ENCODE peak calls at places on chromosomes 7 and 10, in seven cellular contexts. J, D, L, K, B, F and U are unnamed samples.

GRCh38 chr7:977326-978048 is 2.1 kb upstream of the COX19 start:
- DNase-seq in J (no peak), D (peak; percentile 75), L (peak; percentile 46), K (no peak), B (no peak), F (no peak), U (no peak)

GRCh38 chr7:155804897-155805825 is 7.1 kb downstream of the SHH start:
- DNase-seq in J (peak; percentile 54), D (peak; percentile 62), L (peak; percentile 65), K (peak; percentile 38), B (no peak), F (no peak), U (peak; percentile 66)

GRCh38 chr7:102077081-102077480 is 209.6 kb upstream of the SH2B2 start:
- DNase-seq in J (no peak), D (no peak), L (no peak), K (peak; percentile 34), B (no peak), F (no peak), U (no peak)

GRCh38 chr10:19347592-19347991 is 299.0 kb downstream of the MALRD1 start:
- DNase-seq in J (no peak), D (peak; percentile 0), L (no peak), K (no peak), B (no peak), F (no peak), U (peak; percentile 1)

GRCh38 chr7:112708236-112708635 is 82.0 kb downstream of the TMEM168 start:
- DNase-seq in J (no peak), D (no peak), L (no peak), K (no peak), B (no peak), F (no peak), U (no peak)

GRCh38 chr7:94054130-94054529 is 50.0 kb upstream of the BET1 start:
- DNase-seq in J (no peak), D (no peak), L (no peak), K (no peak), B (no peak), F (no peak), U (no peak)

GRCh38 chr7:70893422-70893821 is 238.5 kb upstream of the GALNT17 start:
- DNase-seq in J (no peak), D (no peak), L (no peak), K (no peak), B (no peak), F (no peak), U (no peak)

GRCh38 chr10:111698711-111699110 is 484.9 kb downstream of the GPAM start:
- DNase-seq in J (no peak), D (no peak), L (no peak), K (no peak), B (no peak), F (no peak), U (no peak)

GRCh38 chr7:127840552-127840951 is 188.6 kb downstream of the SND1 start:
- DNase-seq in J (no peak), D (no peak), L (no peak), K (no peak), B (no peak), F (no peak), U (no peak)

GRCh38 chr7:77197135-77197534 is 2.5 kb downstream of the FGL2 start:
- DNase-seq in J (no peak), D (no peak), L (no peak), K (no peak), B (no peak), F (no peak), U (no peak)

GRCh38 chr7:77202544-77202976 is 2.9 kb upstream of the FGL2 start:
- DNase-seq in J (no peak), D (no peak), L (no peak), K (peak; percentile 91), B (no peak), F (no peak), U (peak; percentile 2)

GRCh38 chr7:77200542-77200941 is 923 bp upstream of the FGL2 start:
- DNase-seq in J (no peak), D (no peak), L (no peak), K (peak; percentile 16), B (no peak), F (no peak), U (no peak)

DNA sequence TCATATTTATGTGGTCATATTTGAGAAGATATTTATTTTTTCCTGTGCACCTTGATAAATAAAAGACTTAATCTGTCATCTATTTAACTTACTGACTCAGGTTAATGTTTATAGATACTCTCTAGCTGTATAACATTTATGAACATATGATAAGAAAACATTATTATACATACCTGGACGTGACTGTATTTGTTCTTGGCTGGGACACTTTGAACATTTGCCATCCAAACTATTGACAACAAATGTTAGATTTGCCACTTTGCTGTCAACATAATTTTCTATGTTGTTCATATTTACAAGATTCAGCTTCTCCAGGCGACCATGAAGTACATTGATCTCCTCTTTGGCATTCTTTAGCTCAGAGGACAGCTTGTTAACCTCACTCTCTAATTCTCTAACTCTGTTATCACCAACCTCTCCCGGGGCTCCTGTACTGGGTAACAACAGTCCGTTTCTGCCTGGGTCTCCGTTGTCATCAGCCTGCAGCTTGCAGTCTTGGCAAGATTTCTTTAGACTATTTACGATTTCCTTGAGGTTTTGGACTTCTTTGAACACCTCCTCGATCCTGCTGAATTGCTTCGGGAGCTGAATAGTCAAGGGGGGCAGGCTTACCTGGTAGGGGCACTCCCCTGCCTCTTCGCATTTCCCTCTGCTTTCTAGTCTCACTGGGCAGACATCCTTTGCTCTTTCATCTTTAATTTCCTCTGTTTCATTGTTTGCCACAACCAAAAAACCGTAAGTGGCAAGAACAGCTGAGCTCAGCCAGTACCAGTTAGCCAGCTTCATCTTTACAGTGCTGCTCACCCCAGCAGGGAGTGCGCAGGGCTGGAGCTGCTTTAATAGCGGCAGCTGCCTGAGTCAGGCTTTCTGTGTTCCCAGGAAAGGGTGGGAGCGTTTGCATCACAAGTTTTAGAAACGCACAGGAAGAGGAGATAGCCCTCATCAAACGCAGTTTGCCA is at the start of gene FGL2:
- DNase-seq in J (peak; percentile 32), D (peak; percentile 17), L (peak; percentile 67), K (peak; percentile 23), B (peak; percentile 24), F (peak; percentile 83), U (peak; percentile 37)
- H3K4me3 ChIP-seq in J (peak within 1 kb of the TSS; percentile 34), D (peak within 1 kb of the TSS; percentile 0), L (peak within 1 kb of the TSS; percentile 50), K (peak within 1 kb of the TSS; percentile 17), B (peak within 1 kb of the TSS; percentile 21), F (peak within 1 kb of the TSS; percentile 58), U (peak within 1 kb of the TSS; percentile 23)

GRCh38 chr7:51352174-51353145 is 35.9 kb upstream of the COBL start:
- DNase-seq in J (no peak), D (no peak), L (no peak), K (no peak), B (no peak), F (no peak), U (no peak)
- TF ChIP-seq CTCF in J (no peak), D (no peak), L (no peak), K (no peak), B (no peak), F (no peak), U (no peak)

GRCh38 chr10:31728698-31729224 is 199.9 kb downstream of the ARHGAP12 start:
- DNase-seq in J (no peak), D (no peak), L (no peak), K (no peak), B (no peak), F (no peak), U (no peak)

GRCh38 chr10:31721166-31721565 is 207.5 kb downstream of the ARHGAP12 start:
- DNase-seq in J (no peak), D (no peak), L (no peak), K (no peak), B (no peak), F (no peak), U (no peak)

GRCh38 chr10:31725436-31725835 is 203.2 kb downstream of the ARHGAP12 start:
- DNase-seq in J (no peak), D (no peak), L (no peak), K (no peak), B (no peak), F (no peak), U (no peak)

GRCh38 chr10:31724296-31724695 is 204.3 kb downstream of the ARHGAP12 start:
- DNase-seq in J (no peak), D (no peak), L (no peak), K (no peak), B (no peak), F (no peak), U (no peak)

GRCh38 chr10:31723074-31723750 is 205.4 kb downstream of the ARHGAP12 start:
- DNase-seq in J (peak; percentile 14), D (no peak), L (peak; percentile 52), K (no peak), B (no peak), F (no peak), U (peak; percentile 38)
- H3K4me3 ChIP-seq in J (no peak overlapping the region), D (no peak overlapping the region), L (no peak overlapping the region), K (no peak overlapping the region), B (no peak overlapping the region), F (no peak overlapping the region), U (no peak overlapping the region)

DNA sequence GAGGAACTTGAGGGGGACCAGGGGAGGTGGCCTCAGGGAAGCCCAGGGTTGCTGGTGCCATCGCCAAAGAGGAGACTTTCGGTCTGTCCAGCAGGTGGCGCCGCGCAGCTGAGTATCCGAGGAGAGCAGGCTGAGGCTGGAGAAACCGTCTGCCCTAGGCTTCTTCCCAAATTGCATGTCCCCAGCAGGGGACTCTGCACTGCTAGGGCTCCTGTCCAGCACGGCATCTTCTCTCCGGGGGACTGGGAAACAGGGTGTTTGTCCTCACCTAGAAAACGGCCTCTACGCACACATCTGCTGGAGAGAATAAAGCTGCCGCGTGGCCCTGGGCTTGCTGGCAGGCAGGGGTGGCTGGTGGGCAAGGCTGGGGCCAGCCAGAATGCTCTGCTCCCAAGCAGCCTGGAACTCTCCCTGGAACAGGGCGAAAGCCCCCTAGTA is 161.9 kb downstream of the SH2D4B start:
- DNase-seq in J (peak; percentile 44), D (peak; percentile 40), L (peak; percentile 50), K (peak; percentile 85), B (peak; percentile 7), F (peak; percentile 70), U (peak; percentile 61)
- TF ChIP-seq CTCF in J (peak; percentile 92), D (peak; percentile 74), L (peak; percentile 71), K (peak; percentile 86), B (peak; percentile 87), F (peak; percentile 65), U (peak; percentile 89)

GRCh38 chr7:44059219-44060090 is 5.9 kb downstream of the PGAM2 start:
- DNase-seq in J (no peak), D (no peak), L (no peak), K (peak; percentile 45), B (no peak), F (peak; percentile 16), U (no peak)
- H3K4me3 ChIP-seq in J (no peak overlapping the region), D (no peak overlapping the region), L (no peak overlapping the region), K (no peak overlapping the region), B (no peak overlapping the region), F (no peak overlapping the region), U (no peak overlapping the region)

GRCh38 chr7:31937982-31938381 is 132.2 kb downstream of the PDE1C start:
- DNase-seq in J (no peak), D (no peak), L (no peak), K (no peak), B (no peak), F (no peak), U (no peak)

GRCh38 chr7:31939076-31939475 is 131.1 kb downstream of the PDE1C start:
- DNase-seq in J (no peak), D (no peak), L (no peak), K (no peak), B (no peak), F (no peak), U (no peak)

GRCh38 chr7:31940167-31940566 is 130.0 kb downstream of the PDE1C start:
- DNase-seq in J (no peak), D (no peak), L (no peak), K (no peak), B (no peak), F (no peak), U (no peak)

GRCh38 chr7:31935671-31936070 is 134.5 kb downstream of the PDE1C start:
- DNase-seq in J (no peak), D (no peak), L (no peak), K (no peak), B (no peak), F (no peak), U (no peak)

GRCh38 chr7:31938650-31939049 is 131.6 kb downstream of the PDE1C start:
- DNase-seq in J (peak; percentile 20), D (peak; percentile 77), L (peak; percentile 45), K (no peak), B (no peak), F (no peak), U (no peak)
- TF ChIP-seq CTCF in J (peak; percentile 62), D (peak; percentile 56), L (peak; percentile 26), K (no peak), B (no peak), F (no peak), U (no peak)